ENCODE peak calls at places on chromosomes 6 and 20, in ten cellular contexts. U is lower lobe of right lung; R is GM03348; N is islet precursor cell; F is neural crest cell; W is activated CD4-positive, alpha-beta T cell treated with anti-CD3 and anti-CD28 coated beads for 4 hours; S is mesendoderm; X is C1 segment of cervical spinal cord; L is stimulated activated CD4-positive, alpha-beta T cell treated with anti-CD3 and anti-CD28 coated beads, Interleukin-15, amount 100 ng/mL, for 1 hour; T is stimulated activated CD8-positive, alpha-beta memory T cell treated with anti-CD3 and anti-CD28 coated beads, Interleukin-12 subunit alpha, Interleukin-12 subunit beta, amount 100 ng/mL, for 4 hours. H is an unnamed sample.

GRCh38 chr6:51514396-51515051 is 572.9 kb downstream of the PKHD1 start:
- DNase-seq in U (no peak), R (peak; percentile 5), N (no peak), F (no peak), W (no peak), S (no peak), X (no peak), L (no peak), T (no peak), H (no peak)

GRCh38 chr20:58109126-58109880 is 119.2 kb downstream of the ANKRD60 start:
- DNase-seq in U (no peak), R (peak; percentile 81), N (no peak), F (no peak), W (no peak), S (no peak), X (no peak), L (no peak), T (no peak), H (no peak)

GRCh38 chr6:121668259-121668658 is 232.8 kb downstream of the GJA1 start:
- DNase-seq in U (no peak), R (peak; percentile 23), N (no peak), F (no peak), W (no peak), S (no peak), X (no peak), L (no peak), T (no peak), H (no peak)

GRCh38 chr6:168195712-168196111 is 116.7 kb upstream of the FRMD1 start:
- DNase-seq in U (no peak), R (no peak), N (peak; percentile 29), F (no peak), W (no peak), S (no peak), X (no peak), L (no peak), T (no peak), H (no peak)

GRCh38 chr20:16206817-16207216 is 366.4 kb downstream of the KIF16B start:
- DNase-seq in U (peak; percentile 49), R (no peak), N (peak; percentile 67), F (no peak), W (no peak), S (peak; percentile 9), X (no peak), L (no peak), T (no peak), H (no peak)

GRCh38 chr6:82832811-82833210 is 232.8 kb downstream of the UBE3D start:
- DNase-seq in U (no peak), R (no peak), N (no peak), F (no peak), W (no peak), S (no peak), X (no peak), L (no peak), T (no peak), H (no peak)

GRCh38 chr6:14770040-14770439 is 475.8 kb upstream of the JARID2 start:
- DNase-seq in U (no peak), R (no peak), N (no peak), F (no peak), W (no peak), S (no peak), X (no peak), L (no peak), T (no peak), H (no peak)

GRCh38 chr6:145080651-145081050 is 654.7 kb downstream of the EPM2A start:
- DNase-seq in U (no peak), R (no peak), N (no peak), F (no peak), W (no peak), S (no peak), X (no peak), L (no peak), T (no peak), H (no peak)

GRCh38 chr6:14743465-14744211 is 502.2 kb upstream of the JARID2 start:
- DNase-seq in U (peak; percentile 63), R (peak; percentile 90), N (peak; percentile 93), F (no peak), W (peak; percentile 86), S (peak; percentile 51), X (no peak), L (peak; percentile 17), T (peak; percentile 67), H (no peak)

GRCh38 chr6:10414766-10415592 is at the start of gene TFAP2A:
- DNase-seq in U (no peak), R (peak; percentile 63), N (peak; percentile 83), F (no peak), W (no peak), S (peak; percentile 96), X (no peak), L (no peak), T (no peak), H (no peak)

GRCh38 chr20:2707353-2708072 is 14.9 kb downstream of the EBF4 start:
- DNase-seq in U (no peak), R (no peak), N (peak; percentile 41), F (no peak), W (no peak), S (no peak), X (no peak), L (no peak), T (no peak), H (no peak)

GRCh38 chr6:158815915-158816314 is 3.3 kb downstream of the EZR start:
- DNase-seq in U (no peak), R (no peak), N (no peak), F (no peak), W (no peak), S (no peak), X (no peak), L (no peak), T (no peak), H (no peak)

GRCh38 chr20:41837669-41838224 is 219.6 kb upstream of the CHD6 start:
- DNase-seq in U (no peak), R (no peak), N (no peak), F (no peak), W (no peak), S (no peak), X (no peak), L (no peak), T (no peak), H (no peak)

GRCh38 chr6:140051521-140052455 is 677.3 kb upstream of the CITED2 start:
- DNase-seq in U (no peak), R (peak; percentile 71), N (no peak), F (no peak), W (no peak), S (no peak), X (no peak), L (no peak), T (no peak), H (no peak)

GRCh38 chr20:37095108-37095608 is 639 bp downstream of the RBL1 start:
- DNase-seq in U (no peak), R (peak; percentile 31), N (peak; percentile 57), F (no peak), W (peak; percentile 28), S (no peak), X (no peak), L (peak; percentile 9), T (peak; percentile 4), H (peak; percentile 41)

GRCh38 chr20:32289661-32290431 is 12.4 kb downstream of the KIF3B start:
- DNase-seq in U (no peak), R (no peak), N (no peak), F (no peak), W (no peak), S (no peak), X (no peak), L (no peak), T (no peak), H (no peak)

GRCh38 chr6:170068496-170068895 is 222.4 kb downstream of the DLL1 start:
- DNase-seq in U (peak; percentile 24), R (no peak), N (peak; percentile 34), F (no peak), W (no peak), S (no peak), X (no peak), L (no peak), T (no peak), H (no peak)

GRCh38 chr6:64732888-64733287 is 974.1 kb downstream of the EYS start:
- DNase-seq in U (no peak), R (no peak), N (peak; percentile 72), F (no peak), W (no peak), S (peak; percentile 83), X (no peak), L (no peak), T (no peak), H (no peak)

GRCh38 chr6:149925974-149926777 is 3.3 kb upstream of the RAET1G start:
- DNase-seq in U (peak; percentile 90), R (peak; percentile 84), N (peak; percentile 95), F (peak; percentile 88), W (peak; percentile 74), S (peak; percentile 82), X (peak; percentile 22), L (peak; percentile 46), T (peak; percentile 37), H (no peak)

GRCh38 chr6:65448806-65449397 is 258.1 kb downstream of the EYS start:
- DNase-seq in U (no peak), R (no peak), N (no peak), F (no peak), W (no peak), S (peak; percentile 61), X (no peak), L (no peak), T (no peak), H (no peak)

GRCh38 chr6:46704562-46704961 is 16.9 kb downstream of the TDRD6 start:
- DNase-seq in U (no peak), R (no peak), N (no peak), F (no peak), W (no peak), S (peak; percentile 24), X (no peak), L (no peak), T (no peak), H (no peak)

GRCh38 chr20:51700809-51701285 is 67.3 kb downstream of the ATP9A start:
- DNase-seq in U (no peak), R (peak; percentile 70), N (no peak), F (peak; percentile 36), W (no peak), S (peak; percentile 71), X (no peak), L (no peak), T (no peak), H (peak; percentile 50)

GRCh38 chr20:25050501-25051350 is 7.2 kb downstream of the ACSS1 start:
- DNase-seq in U (no peak), R (no peak), N (peak; percentile 37), F (no peak), W (no peak), S (no peak), X (no peak), L (no peak), T (no peak), H (no peak)

GRCh38 chr6:8219352-8219943 is 117.1 kb upstream of the EEF1E1 start:
- DNase-seq in U (no peak), R (peak; percentile 78), N (no peak), F (peak; percentile 63), W (peak; percentile 24), S (peak; percentile 57), X (no peak), L (no peak), T (no peak), H (peak; percentile 49)

GRCh38 chr6:138198430-138199091 is 19.7 kb downstream of the PBOV1 start:
- DNase-seq in U (no peak), R (no peak), N (no peak), F (no peak), W (no peak), S (no peak), X (no peak), L (no peak), T (no peak), H (no peak)

GRCh38 chr6:32622545-32623401 is 14.4 kb upstream of the HLA-DQA1 start:
- DNase-seq in U (peak; percentile 37), R (peak; percentile 21), N (peak; percentile 86), F (peak; percentile 27), W (peak; percentile 43), S (peak; percentile 78), X (no peak), L (peak; percentile 4), T (no peak), H (peak; percentile 59)

GRCh38 chr6:41595166-41595565 is 43.1 kb upstream of the MDFI start:
- DNase-seq in U (no peak), R (no peak), N (no peak), F (no peak), W (no peak), S (no peak), X (no peak), L (no peak), T (no peak), H (no peak)

H was measured in GM10248.